ENCODE peak calls at places on chromosomes 6 and 20, in nine cellular contexts. C is ovary, P is lower lobe of right lung, T is heart right ventricle, R is K562, M is GM06990, K is cardiac fibroblast, S is uterus, O is transverse colon. W is an unnamed sample.

GRCh38 chr20:59597240-59597639 is 7.1 kb upstream of the PHACTR3 start:
- DNase-seq in K (no peak), R (no peak), C (no peak), S (no peak), P (no peak), M (no peak), O (no peak), T (no peak), W (no peak)

GRCh38 chr20:38139156-38139912 is 25.7 kb downstream of the TGM2 start:
- DNase-seq in O (no peak), R (no peak), T (no peak), K (no peak), C (no peak), M (no peak), S (peak; percentile 13), P (peak; percentile 19), W (no peak)

GRCh38 chr20:52172392-52173047 is 19.1 kb downstream of the ZFP64 start:
- DNase-seq in M (peak; percentile 35), R (no peak), P (no peak), O (no peak), S (no peak), T (no peak), K (no peak), C (no peak), W (no peak)

GRCh38 chr6:140046030-140046632 is 671.7 kb upstream of the CITED2 start:
- DNase-seq in T (no peak), O (no peak), P (no peak), C (no peak), M (no peak), K (no peak), R (no peak), S (no peak), W (no peak)

GRCh38 chr6:123016431-123017110 is 20.5 kb downstream of the CLVS2 start:
- DNase-seq in T (no peak), P (no peak), R (no peak), S (no peak), O (no peak), M (no peak), K (no peak), C (no peak), W (no peak)

GRCh38 chr6:63731946-63732735 is 96.5 kb downstream of the PHF3 start:
- DNase-seq in K (peak; percentile 56), T (no peak), R (no peak), M (no peak), O (no peak), C (no peak), P (no peak), S (no peak), W (peak; percentile 26)

GRCh38 chr20:10674684-10675455 is 1.1 kb upstream of the JAG1 start:
- DNase-seq in K (peak; percentile 76), P (peak; percentile 90), S (peak; percentile 82), R (peak; percentile 59), C (peak; percentile 83), O (peak; percentile 90), T (peak; percentile 83), M (peak; percentile 73), W (peak; percentile 59)

GRCh38 chr20:44728835-44729342 is 13.7 kb downstream of the CCN5 start:
- DNase-seq in S (no peak), K (peak; percentile 82), M (no peak), O (no peak), P (peak; percentile 80), T (peak; percentile 71), C (peak; percentile 54), R (no peak), W (peak; percentile 92)

GRCh38 chr6:7052441-7052936 is 55.3 kb upstream of the RREB1 start:
- DNase-seq in C (peak; percentile 79), M (peak; percentile 16), P (peak; percentile 73), T (peak; percentile 63), S (peak; percentile 78), R (no peak), K (peak; percentile 60), O (peak; percentile 42), W (no peak)

GRCh38 chr6:77105091-77105490 is 358.2 kb downstream of the HTR1B start:
- DNase-seq in O (no peak), P (no peak), T (no peak), M (no peak), R (no peak), S (no peak), C (no peak), K (no peak), W (no peak)

GRCh38 chr6:137731960-137732616 is 135.0 kb upstream of the TNFAIP3 start:
- DNase-seq in T (no peak), M (no peak), P (no peak), K (peak; percentile 93), S (no peak), O (no peak), C (no peak), R (no peak), W (peak; percentile 87)

GRCh38 chr6:113697642-113698410 is 159.3 kb upstream of the MARCKS start:
- DNase-seq in O (no peak), R (no peak), P (no peak), K (peak; percentile 88), T (no peak), C (no peak), M (no peak), S (no peak), W (peak; percentile 89)

GRCh38 chr6:39061182-39061581 is 12.6 kb downstream of the GLP1R start:
- DNase-seq in K (no peak), P (no peak), R (no peak), S (no peak), M (no peak), C (no peak), O (no peak), T (no peak), W (no peak)

GRCh38 chr6:132995432-132995831 is 181.1 kb downstream of the RPS12 start:
- DNase-seq in M (no peak), C (no peak), K (no peak), S (no peak), R (no peak), T (no peak), P (no peak), O (no peak), W (no peak)

GRCh38 chr6:25369043-25369442 is 89.9 kb downstream of the CARMIL1 start:
- DNase-seq in R (no peak), S (peak; percentile 23), K (no peak), M (no peak), C (no peak), P (no peak), O (no peak), T (no peak), W (no peak)

GRCh38 chr6:47179286-47179685 is 130.4 kb downstream of the TNFRSF21 start:
- DNase-seq in K (no peak), S (no peak), T (no peak), P (no peak), C (no peak), O (no peak), M (no peak), R (no peak), W (no peak)

GRCh38 chr6:7640607-7641577 is 50.9 kb downstream of the SNRNP48 start:
- DNase-seq in O (no peak), S (no peak), P (no peak), M (no peak), R (no peak), T (no peak), C (no peak), K (peak; percentile 88), W (peak; percentile 81)

DNA sequence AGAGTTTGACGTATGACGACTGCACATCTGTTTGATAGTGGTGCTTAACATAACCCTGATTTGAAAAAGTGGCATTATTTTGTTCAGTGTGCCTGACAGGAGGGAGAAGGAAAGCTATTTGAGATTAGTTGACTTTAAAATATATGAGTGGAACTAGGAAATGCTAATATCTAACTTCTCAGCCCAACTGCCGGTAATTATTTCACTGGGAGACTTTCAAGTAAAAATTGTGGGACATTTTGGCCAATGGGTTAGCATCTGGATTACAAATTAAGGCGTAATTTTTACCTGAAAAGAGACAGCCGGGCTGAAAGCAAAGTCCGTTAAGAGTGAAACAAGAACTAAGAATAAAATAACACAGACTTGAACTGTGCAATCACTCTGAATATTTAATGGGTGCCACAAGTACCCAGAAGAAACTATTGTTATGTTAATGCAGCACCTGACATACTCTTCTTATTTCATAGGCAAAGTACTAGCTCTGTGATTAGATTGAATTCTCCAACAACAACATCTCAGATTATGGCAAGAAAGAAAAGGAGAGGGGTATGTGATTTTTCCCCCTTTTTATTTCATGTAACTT is 2.0 kb downstream of the HEY2 start:
- DNase-seq in O (no peak), S (no peak), C (no peak), T (no peak), P (no peak), R (no peak), M (no peak), K (no peak), W (no peak)
- H3K4me3 ChIP-seq in O (no peak overlapping the region), S (no peak overlapping the region), C (no peak overlapping the region), T (peak overlapping the region; percentile 80), P (peak overlapping the region; percentile 74), R (no peak overlapping the region), M (no peak overlapping the region), K (no peak overlapping the region), W (no peak overlapping the region)

DNA sequence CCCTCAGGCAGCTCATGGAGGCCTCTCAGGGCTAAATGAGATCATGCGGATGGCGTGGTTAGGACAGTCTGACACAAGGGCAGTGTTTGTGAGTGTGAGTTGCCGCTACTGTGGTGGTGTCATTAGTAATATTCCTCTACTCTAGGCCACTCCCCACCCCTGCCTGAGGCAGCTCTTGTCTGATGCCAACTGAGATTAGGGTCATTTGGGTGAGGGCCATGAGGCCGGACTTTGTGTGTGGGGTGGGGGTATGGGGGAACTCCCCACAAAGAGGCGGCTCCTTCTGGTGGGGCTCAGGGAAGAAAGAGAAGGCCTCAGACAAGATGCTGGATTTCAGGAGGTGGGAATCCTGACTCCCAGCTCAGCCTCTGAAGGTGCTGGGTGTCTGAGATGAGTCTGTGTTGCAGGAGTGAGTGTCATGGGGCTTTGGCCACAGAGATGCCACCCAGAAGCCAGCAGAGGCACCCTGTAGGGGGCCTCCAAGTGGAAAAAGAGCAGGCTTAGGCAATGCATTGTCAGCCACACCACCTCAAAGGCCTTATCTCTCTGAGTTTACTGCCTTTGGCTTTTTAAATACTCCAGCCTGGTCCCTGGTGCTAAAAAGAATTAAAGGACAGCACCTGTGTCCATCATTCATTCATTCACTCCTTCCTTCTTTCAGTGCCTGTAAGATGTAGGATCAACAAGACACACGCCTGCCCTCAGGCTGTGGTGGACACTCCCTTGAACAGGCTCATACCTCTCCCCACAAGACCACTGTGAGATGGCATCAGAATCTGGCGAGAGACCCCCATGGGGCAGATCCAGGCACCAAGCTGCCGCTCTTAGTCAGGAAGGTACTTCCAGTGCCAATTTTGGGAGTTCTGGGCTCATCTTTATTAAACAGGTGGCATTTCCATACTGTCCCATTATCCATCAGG is 175.2 kb downstream of the MRPL14 start:
- DNase-seq in M (no peak), T (no peak), S (peak; percentile 11), O (no peak), K (no peak), P (no peak), R (no peak), C (no peak), W (peak; percentile 52)
- TF ChIP-seq CTCF in M (no peak), T (no peak), S (no peak), O (no peak), K (no peak), P (no peak), R (peak; percentile 14), C (no peak), W (no peak)

GRCh38 chr6:42727627-42728026 is 5.2 kb upstream of the PRPH2 start:
- DNase-seq in C (peak; percentile 29), K (no peak), T (no peak), M (no peak), O (no peak), S (peak; percentile 35), P (no peak), R (no peak), W (no peak)
- H3K4me3 ChIP-seq in C (peak overlapping the region; percentile 43), K (no peak overlapping the region), T (peak overlapping the region; percentile 66), M (no peak overlapping the region), O (peak overlapping the region; percentile 59), S (peak overlapping the region; percentile 44), P (peak overlapping the region; percentile 65), R (no peak overlapping the region), W (peak overlapping the region; percentile 37)

GRCh38 chr6:69416739-69417138 is 380.1 kb downstream of the LMBRD1 start:
- DNase-seq in O (no peak), P (no peak), R (no peak), T (no peak), C (no peak), M (no peak), S (no peak), K (peak; percentile 29), W (peak; percentile 11)
- TF ChIP-seq CTCF in O (no peak), P (no peak), R (no peak), T (no peak), C (no peak), M (no peak), S (no peak), K (no peak), W (no peak)

W was measured in foreskin fibroblast.